ENCODE peak calls at places on chromosome 20, in seven cellular contexts. E is sigmoid colon, U is tibial artery, B is AG04450, A is transverse colon, H is mesenchymal stem cell, Z is body of pancreas. R is an unnamed sample.

GRCh38 chr20:4158466-4159050 is 143.2 kb upstream of the RNF24 start:
- DNase-seq in E (no peak), U (no peak), B (no peak), A (no peak), H (no peak), Z (no peak), R (peak; percentile 47)

GRCh38 chr20:34472246-34472925 is 43.8 kb upstream of the DYNLRB1 start:
- DNase-seq in E (no peak), U (no peak), B (no peak), A (no peak), H (peak; percentile 68), Z (no peak), R (no peak)

GRCh38 chr20:32681175-32682084 is 7.7 kb upstream of the C20orf203 start:
- DNase-seq in E (no peak), U (no peak), B (no peak), A (no peak), H (peak; percentile 58), Z (no peak), R (no peak)

GRCh38 chr20:17427646-17428045 is 103.5 kb downstream of the BFSP1 start:
- DNase-seq in E (no peak), U (no peak), B (no peak), A (no peak), H (no peak), Z (no peak), R (no peak)

GRCh38 chr20:49276201-49276894 is 1.5 kb downstream of the ZNFX1 start:
- DNase-seq in E (no peak), U (no peak), B (no peak), A (peak; percentile 14), H (peak; percentile 84), Z (no peak), R (no peak)

GRCh38 chr20:49874601-49875116 is 40.7 kb downstream of the SPATA2 start:
- DNase-seq in E (no peak), U (no peak), B (no peak), A (no peak), H (no peak), Z (no peak), R (no peak)

GRCh38 chr20:31239139-31239538 is 18.3 kb upstream of the DEFB115 start:
- DNase-seq in E (no peak), U (no peak), B (no peak), A (no peak), H (no peak), Z (no peak), R (no peak)

GRCh38 chr20:671252-672030 is 4.2 kb downstream of the SCRT2 start:
- DNase-seq in E (no peak), U (no peak), B (no peak), A (no peak), H (no peak), Z (no peak), R (no peak)

GRCh38 chr20:62495798-62496325 is 20.1 kb upstream of the GATA5 start:
- DNase-seq in E (no peak), U (no peak), B (no peak), A (no peak), H (no peak), Z (no peak), R (no peak)
- H3K27ac ChIP-seq in E (no peak overlapping the region), U (no peak overlapping the region), B (no peak overlapping the region), A (no peak overlapping the region), H (no peak overlapping the region), Z (no peak overlapping the region), R (no peak overlapping the region)

DNA sequence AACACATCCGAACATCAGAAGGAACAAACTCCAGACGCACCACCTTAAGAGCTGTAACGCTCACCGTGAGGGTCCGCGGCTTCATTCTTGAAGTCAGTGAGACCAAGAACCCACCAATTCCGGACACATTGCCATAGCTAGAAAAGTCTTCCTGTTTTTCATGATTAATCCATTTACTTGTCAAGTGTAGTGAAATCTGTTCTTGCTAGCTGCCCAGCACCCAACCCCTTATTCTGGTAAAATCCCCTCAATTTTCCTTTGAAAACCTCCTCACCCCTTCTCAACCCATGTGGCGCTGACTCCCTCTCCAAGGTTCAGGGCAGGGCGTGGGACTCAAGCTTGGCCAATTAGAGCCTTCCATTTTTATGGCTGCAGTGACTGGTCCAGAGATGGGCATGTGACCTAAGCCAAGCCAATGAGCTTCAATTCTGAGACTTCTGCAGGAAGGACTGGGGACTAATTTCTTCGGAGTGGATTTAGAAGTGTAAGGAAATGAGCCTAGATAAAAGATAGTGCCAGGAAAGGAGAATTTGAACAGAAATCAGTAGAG is 9.8 kb upstream of the ZBP1 start:
- DNase-seq in E (no peak), U (no peak), B (no peak), A (no peak), H (no peak), Z (no peak), R (peak; percentile 76)
- H3K27ac ChIP-seq in E (no peak overlapping the region), U (no peak overlapping the region), B (peak overlapping the region; percentile 11), A (no peak overlapping the region), H (no peak overlapping the region), Z (no peak overlapping the region), R (peak overlapping the region; percentile 88)

GRCh38 chr20:25033250-25033940 is 24.5 kb downstream of the ACSS1 start:
- DNase-seq in E (no peak), U (no peak), B (no peak), A (no peak), H (no peak), Z (no peak), R (peak; percentile 8)
- H3K27ac ChIP-seq in E (peak overlapping the region; percentile 71), U (no peak overlapping the region), B (no peak overlapping the region), A (peak overlapping the region; percentile 75), H (no peak overlapping the region), Z (peak overlapping the region; percentile 87), R (peak overlapping the region; percentile 5)

DNA sequence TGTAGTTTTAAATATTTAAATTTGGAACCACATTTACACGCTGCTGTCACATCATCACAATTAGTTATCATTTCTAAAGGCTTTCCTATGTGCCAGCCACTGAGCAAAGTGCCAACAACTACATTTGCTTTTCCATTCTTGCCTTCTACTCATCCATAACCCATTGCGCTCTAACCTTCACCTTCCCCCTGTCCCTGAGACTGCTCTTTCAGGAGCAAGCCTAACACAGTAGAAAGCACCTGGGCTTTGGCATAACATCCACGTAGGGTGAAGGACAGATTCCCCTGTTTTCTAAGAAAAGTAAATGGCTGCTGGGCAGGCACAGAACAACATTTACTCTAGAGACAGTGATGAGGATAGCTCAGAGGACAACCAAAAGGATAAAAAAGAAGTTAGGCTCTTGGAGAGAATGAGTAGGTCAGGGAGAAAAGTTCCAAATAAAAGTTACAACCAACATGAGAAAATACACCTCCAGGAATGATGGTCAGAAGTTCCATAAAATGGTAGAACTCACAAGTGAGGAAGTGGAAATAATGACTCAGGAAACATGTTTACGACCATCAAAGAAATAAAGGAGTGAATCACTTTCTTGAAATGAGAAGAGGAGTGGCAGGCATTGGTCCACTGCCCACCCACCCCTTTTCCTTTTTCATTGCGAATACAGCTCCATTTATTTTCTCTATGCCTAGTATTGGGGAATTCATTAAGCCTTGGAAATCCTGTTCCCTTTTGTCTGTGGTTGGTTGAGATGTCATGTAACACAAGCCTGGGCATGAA is 77.2 kb downstream of the PFDN4 start:
- DNase-seq in E (no peak), U (no peak), B (no peak), A (no peak), H (no peak), Z (no peak), R (no peak)
- H3K27ac ChIP-seq in E (no peak overlapping the region), U (no peak overlapping the region), B (no peak overlapping the region), A (no peak overlapping the region), H (no peak overlapping the region), Z (no peak overlapping the region), R (no peak overlapping the region)

R was measured in spleen.